ENCODE peak calls at places on chromosomes 16 and 17, in nine cellular contexts. D is non-pigmented ciliary epithelial cell, Z is T follicular helper cell, O is T-cell, V is G401, K is neural crest cell, A is Caki2, G is uterus, E is NCI-H774. P is an unnamed sample.

GRCh38 chr17:6323626-6324356 is 111.1 kb downstream of the AIPL1 start:
- DNase-seq in E (no peak), Z (no peak), D (no peak), G (no peak), V (peak), A (peak), O (no peak), K (no peak), P (no peak)

GRCh38 chr16:75578212-75578611 is 12.0 kb downstream of the GABARAPL2 start:
- DNase-seq in E (no peak), V (no peak), Z (no peak), G (no peak), O (no peak), D (no peak), A (no peak), K (no peak), P (no peak)

GRCh38 chr17:52395308-52395707 is 236.8 kb upstream of the CA10 start:
- DNase-seq in Z (no peak), V (no peak), E (no peak), A (no peak), K (no peak), O (no peak), D (no peak), G (no peak), P (no peak)

GRCh38 chr17:29722411-29723198 is 99.9 kb upstream of the CORO6 start:
- DNase-seq in A (peak), G (peak), Z (peak), E (no peak), V (no peak), K (no peak), O (peak), D (no peak), P (no peak)

GRCh38 chr16:57184113-57184512 is 1.7 kb downstream of the PSME3IP1 start:
- DNase-seq in Z (no peak), K (no peak), V (no peak), D (no peak), O (no peak), G (no peak), A (no peak), E (no peak), P (no peak)

GRCh38 chr16:72024862-72025382 is 16.4 kb downstream of the DHODH start:
- DNase-seq in A (no peak), E (no peak), Z (no peak), O (no peak), K (no peak), G (no peak), D (no peak), V (no peak), P (no peak)

GRCh38 chr16:89308391-89309333 is 91.2 kb downstream of the ZNF778 start:
- DNase-seq in O (peak), V (no peak), Z (no peak), D (no peak), E (no peak), G (no peak), A (no peak), K (no peak), P (peak)

GRCh38 chr17:40490289-40490853 is 11.1 kb downstream of the TNS4 start:
- DNase-seq in V (peak), O (no peak), D (peak), E (peak), K (no peak), Z (no peak), G (peak), A (peak), P (no peak)

P was measured in activated T-helper 1 cell treated with anti-CD3 and anti-CD28 coated beads, Interleukin-12 subunit alpha, Interleukin-12 subunit beta, Interleukin-2, Interleukin-4 antibody, amounts not matched to agents 30 ng/mL and 10 ng/mL and 1 ng/mL, durations not matched to agents 14 hours and 24 hours and 36 hours.